ENCODE peak calls at places on chromosome 6, in four cellular contexts. G is pancreas, J is left colon, B is GM04503. P is an unnamed sample.

GRCh38 chr6:110881929-110882629 is 7.5 kb downstream of the AMD1 start:
- DNase-seq in G (no peak), J (no peak), B (no peak), P (no peak)

GRCh38 chr6:88244721-88245120 is 78.6 kb upstream of the CNR1 start:
- DNase-seq in G (no peak), J (no peak), B (no peak), P (no peak)

GRCh38 chr6:132190097-132190814 is 211.0 kb downstream of the MOXD1 start:
- DNase-seq in G (no peak), J (no peak), B (no peak), P (no peak)

GRCh38 chr6:90068264-90068663 is 174.0 kb downstream of the GJA10 start:
- DNase-seq in G (no peak), J (no peak), B (no peak), P (no peak)

GRCh38 chr6:51265426-51265825 is 446.8 kb downstream of the TFAP2B start:
- DNase-seq in G (no peak), J (no peak), B (no peak), P (peak)

GRCh38 chr6:158002951-158003853 is 21.5 kb downstream of the SYNJ2 start:
- DNase-seq in G (peak), J (no peak), B (peak), P (no peak)

GRCh38 chr6:21019614-21020013 is 485.4 kb downstream of the CDKAL1 start:
- DNase-seq in G (no peak), J (no peak), B (no peak), P (no peak)

GRCh38 chr6:156848123-156848522 is 70.9 kb downstream of the ARID1B start:
- DNase-seq in G (no peak), J (no peak), B (no peak), P (no peak)

GRCh38 chr6:105112577-105112976 is 67.2 kb downstream of the POPDC3 start:
- DNase-seq in G (no peak), J (no peak), B (no peak), P (no peak)

GRCh38 chr6:135722182-135722581 is 129.3 kb upstream of the PDE7B start:
- DNase-seq in G (no peak), J (no peak), B (no peak), P (no peak)

GRCh38 chr6:37279366-37280134 is 21.6 kb upstream of the TMEM217 start:
- DNase-seq in G (no peak), J (no peak), B (peak), P (no peak)

GRCh38 chr6:150683320-150683719 is 83.6 kb downstream of the PLEKHG1 start:
- DNase-seq in G (no peak), J (no peak), B (no peak), P (no peak)

GRCh38 chr6:7258231-7258763 is 54.7 kb downstream of the SSR1 start:
- DNase-seq in G (peak), J (no peak), B (no peak), P (peak)

GRCh38 chr6:41647061-41647511 is 8.8 kb downstream of the MDFI start:
- DNase-seq in G (no peak), J (no peak), B (no peak), P (no peak)

GRCh38 chr6:28693033-28693750 is 167.5 kb downstream of the GPX5 start:
- DNase-seq in G (no peak), J (no peak), B (no peak), P (no peak)

GRCh38 chr6:27720607-27721580 is 191.3 kb downstream of the OR2B2 start:
- DNase-seq in G (no peak), J (no peak), B (no peak), P (peak)

GRCh38 chr6:15985354-15985995 is 143.4 kb upstream of the MYLIP start:
- DNase-seq in G (no peak), J (no peak), B (no peak), P (no peak)

GRCh38 chr6:20680697-20681165 is 146.5 kb downstream of the CDKAL1 start:
- DNase-seq in G (no peak), J (no peak), B (no peak), P (no peak)

GRCh38 chr6:157563611-157564284 is 182.8 kb downstream of the ZDHHC14 start:
- DNase-seq in G (no peak), J (no peak), B (no peak), P (no peak)

GRCh38 chr6:52598123-52598823 is 21.4 kb upstream of the TRAM2 start:
- DNase-seq in G (no peak), J (peak), B (no peak), P (peak)

GRCh38 chr6:32843321-32843978 is 397 bp downstream of the PSMB8 start:
- DNase-seq in G (peak), J (peak), B (no peak), P (no peak)

GRCh38 chr6:36052092-36052491 is 24.5 kb downstream of the MAPK14 start:
- DNase-seq in G (no peak), J (no peak), B (no peak), P (no peak)

GRCh38 chr6:154497118-154497517 is 13.4 kb downstream of the CNKSR3 start:
- DNase-seq in G (no peak), J (no peak), B (no peak), P (no peak)

GRCh38 chr6:106117579-106117978 is 31.4 kb downstream of the PRDM1 start:
- DNase-seq in G (no peak), J (no peak), B (no peak), P (no peak)

GRCh38 chr6:134249412-134249758 is 68.5 kb downstream of the SGK1 start:
- DNase-seq in G (no peak), J (no peak), B (no peak), P (no peak)

GRCh38 chr6:41214559-41215238 is 13.4 kb upstream of the TREML4 start:
- DNase-seq in G (no peak), J (no peak), B (no peak), P (no peak)

GRCh38 chr6:111462770-111463391 is 20.1 kb downstream of the REV3L start:
- DNase-seq in G (no peak), J (no peak), B (no peak), P (no peak)

GRCh38 chr6:43926644-43927524 is 156.9 kb downstream of the VEGFA start:
- DNase-seq in G (no peak), J (peak), B (peak), P (no peak)

GRCh38 chr6:128333581-128334223 is 186.7 kb downstream of the PTPRK start:
- DNase-seq in G (no peak), J (no peak), B (no peak), P (no peak)

GRCh38 chr6:38876470-38876869 is 161.4 kb downstream of the DNAH8 start:
- DNase-seq in G (no peak), J (no peak), B (no peak), P (no peak)

GRCh38 chr6:38713812-38714211 is 1.3 kb upstream of the DNAH8 start:
- DNase-seq in G (no peak), J (no peak), B (no peak), P (no peak)

GRCh38 chr6:42963855-42964605 is 3.5 kb downstream of the GNMT start:
- DNase-seq in G (peak), J (no peak), B (no peak), P (no peak)

P was measured in testis.